ENCODE peak calls at places on chromosomes 5 and 9, in four cellular contexts. R is GM23248, L is neural progenitor cell, S is SK-N-SH. I is an unnamed sample. For H3K9me3, the result is how much of the 10 kb centered on the place peaks cover.

GRCh38 chr5:118545050-118545449 is 443.3 kb downstream of the DTWD2 start:
- DNase-seq in R (no peak), L (no peak), S (no peak), I (no peak)

GRCh38 chr5:144812770-144813169 is 642.1 kb downstream of the KCTD16 start:
- DNase-seq in R (peak), L (no peak), S (no peak), I (no peak)

GRCh38 chr9:78811562-78812276 is 514.8 kb downstream of the PSAT1 start:
- DNase-seq in R (peak), L (peak), S (no peak), I (no peak)

GRCh38 chr9:121683652-121684051 is 32.2 kb downstream of the DAB2IP start:
- DNase-seq in R (no peak), L (no peak), S (no peak), I (no peak)

GRCh38 chr9:84970432-84970831 is 300.9 kb downstream of the NTRK2 start:
- DNase-seq in R (peak), L (no peak), S (no peak), I (no peak)

GRCh38 chr9:91285729-91286353 is 75.9 kb downstream of the AUH start:
- DNase-seq in R (no peak), L (no peak), S (no peak), I (no peak)

GRCh38 chr5:172141949-172142319 is 46.1 kb downstream of the STK10 start:
- DNase-seq in R (no peak), L (no peak), S (no peak), I (no peak)

GRCh38 chr5:137231535-137231934 is 267.6 kb downstream of the SPOCK1 start:
- DNase-seq in R (peak), L (no peak), S (no peak), I (no peak)

GRCh38 chr5:150457112-150457511 is 7.6 kb upstream of the RPS14 start:
- DNase-seq in R (no peak), L (no peak), S (no peak), I (no peak)

GRCh38 chr5:135356522-135357318 is 42.3 kb downstream of the MACROH2A1 start:
- DNase-seq in R (peak), L (no peak), S (peak), I (peak)

GRCh38 chr9:137255448-137256114 is 454 bp downstream of the NELFB start:
- DNase-seq in R (peak), L (no peak), S (no peak), I (no peak)

GRCh38 chr9:73916016-73916673 is 581.0 kb upstream of the RORB start:
- DNase-seq in R (peak), L (peak), S (peak), I (no peak)

GRCh38 chr5:36948041-36948440 is 71.5 kb downstream of the NIPBL start:
- DNase-seq in R (peak), L (no peak), S (no peak), I (no peak)

GRCh38 chr9:126546036-126546435 is 67.7 kb upstream of the LMX1B start:
- DNase-seq in R (no peak), L (no peak), S (no peak), I (no peak)

GRCh38 chr5:35312281-35312680 is 82.0 kb upstream of the PRLR start:
- DNase-seq in R (no peak), L (no peak), S (no peak), I (no peak)

GRCh38 chr5:35306716-35307365 is 76.6 kb upstream of the PRLR start:
- DNase-seq in R (no peak), L (no peak), S (no peak), I (no peak)

GRCh38 chr5:35313296-35313695 is 83.0 kb upstream of the PRLR start:
- DNase-seq in R (peak), L (no peak), S (no peak), I (no peak)

GRCh38 chr5:35308391-35308790 is 78.1 kb upstream of the PRLR start:
- DNase-seq in R (no peak), L (peak), S (peak), I (no peak)

GRCh38 chr5:35309365-35310130 is 79.3 kb upstream of the PRLR start:
- DNase-seq in R (no peak), L (no peak), S (no peak), I (no peak)
- H3K27ac ChIP-seq in R (no peak), L (no peak), S (no peak), I (no peak)

GRCh38 chr9:135648494-135649410 is 9.4 kb upstream of the GLT6D1 start:
- DNase-seq in R (no peak), L (peak), S (no peak), I (no peak)
- H3K9me3 ChIP-seq in R (under half), L (under half), S (under half), I (under half)

GRCh38 chr9:27212191-27212590 is 84.8 kb downstream of the EQTN start:
- DNase-seq in R (no peak), L (no peak), S (no peak), I (no peak)
- H3K9ac ChIP-seq in R (no peak), L (no peak), S (no peak), I (no peak)

GRCh38 chr5:145978672-145979071 is 42.3 kb downstream of the SH3RF2 start:
- DNase-seq in R (no peak), L (no peak), S (no peak), I (no peak)

GRCh38 chr5:145978171-145978570 is 41.8 kb downstream of the SH3RF2 start:
- DNase-seq in R (no peak), L (no peak), S (no peak), I (no peak)

GRCh38 chr5:145976431-145977155 is 40.2 kb downstream of the SH3RF2 start:
- DNase-seq in R (no peak), L (no peak), S (no peak), I (no peak)

GRCh38 chr5:145975001-145975360 is 38.6 kb downstream of the SH3RF2 start:
- DNase-seq in R (no peak), L (no peak), S (no peak), I (no peak)

DNA sequence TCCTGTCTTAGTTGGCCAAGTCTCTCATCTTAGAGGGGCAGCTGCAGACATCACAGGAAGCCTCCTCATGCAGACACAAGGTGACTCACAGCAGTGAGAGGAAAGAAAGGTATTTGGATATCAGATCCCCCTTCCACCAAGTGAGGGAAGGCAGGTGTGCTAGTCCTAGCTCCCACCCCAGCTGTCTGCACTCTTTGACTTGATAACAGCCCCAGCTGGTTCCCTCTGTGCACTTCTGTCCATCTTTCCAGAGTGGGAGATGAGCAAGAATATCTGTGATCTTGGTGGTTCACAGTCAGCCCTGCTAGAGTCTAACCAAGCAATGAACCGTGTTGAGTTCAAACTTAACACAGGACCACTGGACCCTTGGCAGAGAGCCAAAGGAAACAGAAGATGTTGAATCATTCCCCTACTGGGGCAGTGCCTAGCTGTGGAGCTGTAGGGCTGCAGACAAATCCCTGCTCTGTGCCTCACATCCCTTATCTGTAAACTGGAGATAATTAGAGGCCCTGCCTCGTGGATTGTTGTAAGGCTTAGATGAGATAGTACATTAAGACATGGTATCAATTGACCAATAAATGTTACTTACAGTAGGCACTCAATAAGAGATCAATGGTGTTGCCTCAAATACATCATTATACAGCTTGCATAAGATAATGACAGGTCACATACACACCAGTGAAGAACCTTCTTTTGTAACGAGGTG is 39.1 kb downstream of the SH3RF2 start:
- DNase-seq in R (peak), L (no peak), S (peak), I (no peak)
- H3K27ac ChIP-seq in R (no peak), L (no peak), S (peak), I (no peak)

DNA sequence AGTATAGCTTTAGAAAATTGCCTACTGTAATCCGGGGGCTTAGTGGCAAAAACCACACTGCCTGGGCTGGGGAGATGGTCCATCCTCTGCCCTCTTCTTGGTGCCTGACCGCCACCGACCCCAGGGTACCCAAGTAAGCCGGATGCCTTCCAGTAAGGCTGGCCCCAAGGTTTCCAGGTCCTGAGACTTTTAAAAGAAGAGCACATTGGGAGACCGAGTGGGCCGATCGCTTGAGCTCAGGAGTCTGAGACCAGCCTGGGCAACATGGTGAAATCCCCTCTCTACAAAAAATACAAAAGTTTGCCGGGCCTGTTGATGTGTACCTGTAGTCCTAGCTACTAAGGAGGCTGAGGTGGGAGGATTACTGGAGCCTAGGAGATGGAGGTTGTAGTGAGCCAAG is 406.7 kb upstream of the IRX4 start:
- DNase-seq in R (no peak), L (no peak), S (no peak), I (no peak)
- H3K9me3 ChIP-seq in R (under half), L (under half), S (under half), I (under half)

GRCh38 chr9:22084336-22085035 is 75.4 kb upstream of the CDKN2B start:
- DNase-seq in R (peak), L (no peak), S (no peak), I (no peak)
- H3K9ac ChIP-seq in R (no peak), L (no peak), S (no peak), I (no peak)

GRCh38 chr9:70549926-70550325 is 135.5 kb upstream of the KLF9 start:
- DNase-seq in R (no peak), L (no peak), S (no peak), I (no peak)
- H3K27ac ChIP-seq in R (no peak), L (no peak), S (no peak), I (no peak)